ENCODE peak calls at places on chromosomes 13 and 19, in nine cellular contexts. One of them, this sample, is unnamed.

GRCh38 chr19:31503211-31503610 is 154.0 kb upstream of the TSHZ3 start:
- DNase-seq in AG10803: no peak
- DNase-seq in neural crest cell: no peak
- DNase-seq in activated CD8-positive, alpha-beta T cell treated with anti-CD3 and anti-CD28 coated beads for 36 hours: no peak
- DNase-seq in choroid plexus epithelial cell: no peak
- DNase-seq in pancreas: no peak
- DNase-seq in CD4-positive, alpha-beta T cell: no peak
- DNase-seq in AG09319: no peak
- DNase-seq in RWPE1: no peak
- DNase-seq in this sample: no peak

GRCh38 chr19:10069046-10069445 is 17.1 kb upstream of the SHFL start:
- DNase-seq in AG10803: no peak
- DNase-seq in neural crest cell: no peak
- DNase-seq in activated CD8-positive, alpha-beta T cell treated with anti-CD3 and anti-CD28 coated beads for 36 hours: no peak
- DNase-seq in choroid plexus epithelial cell: no peak
- DNase-seq in pancreas: no peak
- DNase-seq in CD4-positive, alpha-beta T cell: no peak
- DNase-seq in AG09319: no peak
- DNase-seq in RWPE1: peak
- DNase-seq in this sample: no peak

GRCh38 chr13:93045836-93046235 is 180.8 kb upstream of the GPC6 start:
- DNase-seq in AG10803: no peak
- DNase-seq in neural crest cell: no peak
- DNase-seq in activated CD8-positive, alpha-beta T cell treated with anti-CD3 and anti-CD28 coated beads for 36 hours: no peak
- DNase-seq in choroid plexus epithelial cell: peak
- DNase-seq in pancreas: no peak
- DNase-seq in CD4-positive, alpha-beta T cell: no peak
- DNase-seq in AG09319: no peak
- DNase-seq in RWPE1: no peak
- DNase-seq in this sample: peak

GRCh38 chr19:51320258-51320657 is 8.8 kb downstream of the IGLON5 start:
- DNase-seq in AG10803: no peak
- DNase-seq in neural crest cell: no peak
- DNase-seq in activated CD8-positive, alpha-beta T cell treated with anti-CD3 and anti-CD28 coated beads for 36 hours: no peak
- DNase-seq in choroid plexus epithelial cell: no peak
- DNase-seq in pancreas: no peak
- DNase-seq in CD4-positive, alpha-beta T cell: no peak
- DNase-seq in AG09319: no peak
- DNase-seq in RWPE1: no peak
- DNase-seq in this sample: no peak

GRCh38 chr19:35154535-35155406 is at the start of gene FXYD5:
- DNase-seq in AG10803: peak
- DNase-seq in neural crest cell: no peak
- DNase-seq in activated CD8-positive, alpha-beta T cell treated with anti-CD3 and anti-CD28 coated beads for 36 hours: peak
- DNase-seq in choroid plexus epithelial cell: peak
- DNase-seq in pancreas: peak
- DNase-seq in CD4-positive, alpha-beta T cell: peak
- DNase-seq in AG09319: peak
- DNase-seq in RWPE1: peak
- DNase-seq in this sample: peak

GRCh38 chr13:41402695-41403511 is 54.4 kb upstream of the RGCC start:
- DNase-seq in AG10803: no peak
- DNase-seq in neural crest cell: no peak
- DNase-seq in activated CD8-positive, alpha-beta T cell treated with anti-CD3 and anti-CD28 coated beads for 36 hours: no peak
- DNase-seq in choroid plexus epithelial cell: no peak
- DNase-seq in pancreas: no peak
- DNase-seq in CD4-positive, alpha-beta T cell: no peak
- DNase-seq in AG09319: no peak
- DNase-seq in RWPE1: no peak
- DNase-seq in this sample: no peak

GRCh38 chr19:10163557-10163956 is 31.2 kb downstream of the DNMT1 start:
- DNase-seq in AG10803: no peak
- DNase-seq in neural crest cell: no peak
- DNase-seq in activated CD8-positive, alpha-beta T cell treated with anti-CD3 and anti-CD28 coated beads for 36 hours: no peak
- DNase-seq in choroid plexus epithelial cell: no peak
- DNase-seq in pancreas: no peak
- DNase-seq in CD4-positive, alpha-beta T cell: no peak
- DNase-seq in AG09319: no peak
- DNase-seq in RWPE1: no peak
- DNase-seq in this sample: no peak

GRCh38 chr19:6551607-6552450 is 21.0 kb downstream of the TNFSF9 start:
- DNase-seq in AG10803: no peak
- DNase-seq in neural crest cell: peak
- DNase-seq in activated CD8-positive, alpha-beta T cell treated with anti-CD3 and anti-CD28 coated beads for 36 hours: peak
- DNase-seq in choroid plexus epithelial cell: no peak
- DNase-seq in pancreas: no peak
- DNase-seq in CD4-positive, alpha-beta T cell: peak
- DNase-seq in AG09319: no peak
- DNase-seq in RWPE1: no peak
- DNase-seq in this sample: no peak

GRCh38 chr13:110553417-110553816 is 8.1 kb downstream of the RAB20 start:
- DNase-seq in AG10803: no peak
- DNase-seq in neural crest cell: no peak
- DNase-seq in activated CD8-positive, alpha-beta T cell treated with anti-CD3 and anti-CD28 coated beads for 36 hours: no peak
- DNase-seq in choroid plexus epithelial cell: no peak
- DNase-seq in pancreas: no peak
- DNase-seq in CD4-positive, alpha-beta T cell: no peak
- DNase-seq in AG09319: no peak
- DNase-seq in RWPE1: no peak
- DNase-seq in this sample: no peak

GRCh38 chr19:11378319-11379189 is 4.1 kb downstream of the SWSAP1 start:
- DNase-seq in AG10803: peak
- DNase-seq in neural crest cell: peak
- DNase-seq in activated CD8-positive, alpha-beta T cell treated with anti-CD3 and anti-CD28 coated beads for 36 hours: peak
- DNase-seq in choroid plexus epithelial cell: peak
- DNase-seq in pancreas: peak
- DNase-seq in CD4-positive, alpha-beta T cell: no peak
- DNase-seq in AG09319: no peak
- DNase-seq in RWPE1: peak
- DNase-seq in this sample: peak

GRCh38 chr19:11780431-11781020 is 13.7 kb downstream of the ZNF441 start:
- DNase-seq in AG10803: no peak
- DNase-seq in neural crest cell: no peak
- DNase-seq in activated CD8-positive, alpha-beta T cell treated with anti-CD3 and anti-CD28 coated beads for 36 hours: no peak
- DNase-seq in choroid plexus epithelial cell: no peak
- DNase-seq in pancreas: no peak
- DNase-seq in CD4-positive, alpha-beta T cell: no peak
- DNase-seq in AG09319: no peak
- DNase-seq in RWPE1: no peak
- DNase-seq in this sample: peak

GRCh38 chr13:110280231-110280813 is 26.6 kb downstream of the COL4A1 start:
- DNase-seq in AG10803: no peak
- DNase-seq in neural crest cell: no peak
- DNase-seq in activated CD8-positive, alpha-beta T cell treated with anti-CD3 and anti-CD28 coated beads for 36 hours: peak
- DNase-seq in choroid plexus epithelial cell: no peak
- DNase-seq in pancreas: no peak
- DNase-seq in CD4-positive, alpha-beta T cell: no peak
- DNase-seq in AG09319: no peak
- DNase-seq in RWPE1: no peak
- DNase-seq in this sample: no peak

GRCh38 chr13:79909664-79910063 is 428.7 kb downstream of the NDFIP2 start:
- DNase-seq in AG10803: no peak
- DNase-seq in neural crest cell: no peak
- DNase-seq in activated CD8-positive, alpha-beta T cell treated with anti-CD3 and anti-CD28 coated beads for 36 hours: no peak
- DNase-seq in choroid plexus epithelial cell: no peak
- DNase-seq in pancreas: no peak
- DNase-seq in CD4-positive, alpha-beta T cell: no peak
- DNase-seq in AG09319: no peak
- DNase-seq in RWPE1: no peak
- DNase-seq in this sample: no peak

GRCh38 chr13:112184851-112185371 is 118.0 kb downstream of the SOX1 start:
- DNase-seq in AG10803: no peak
- DNase-seq in neural crest cell: no peak
- DNase-seq in activated CD8-positive, alpha-beta T cell treated with anti-CD3 and anti-CD28 coated beads for 36 hours: no peak
- DNase-seq in choroid plexus epithelial cell: no peak
- DNase-seq in pancreas: no peak
- DNase-seq in CD4-positive, alpha-beta T cell: no peak
- DNase-seq in AG09319: no peak
- DNase-seq in RWPE1: no peak
- DNase-seq in this sample: no peak

GRCh38 chr13:99656092-99656745 is 154.9 kb downstream of the TM9SF2 start:
- DNase-seq in AG10803: peak
- DNase-seq in neural crest cell: peak
- DNase-seq in activated CD8-positive, alpha-beta T cell treated with anti-CD3 and anti-CD28 coated beads for 36 hours: peak
- DNase-seq in choroid plexus epithelial cell: peak
- DNase-seq in pancreas: peak
- DNase-seq in CD4-positive, alpha-beta T cell: peak
- DNase-seq in AG09319: peak
- DNase-seq in RWPE1: peak
- DNase-seq in this sample: peak

GRCh38 chr19:35462476-35462953 is 14.5 kb downstream of the FFAR2 start:
- DNase-seq in AG10803: no peak
- DNase-seq in neural crest cell: no peak
- DNase-seq in activated CD8-positive, alpha-beta T cell treated with anti-CD3 and anti-CD28 coated beads for 36 hours: peak
- DNase-seq in choroid plexus epithelial cell: no peak
- DNase-seq in pancreas: no peak
- DNase-seq in CD4-positive, alpha-beta T cell: peak
- DNase-seq in AG09319: no peak
- DNase-seq in RWPE1: no peak
- DNase-seq in this sample: no peak

GRCh38 chr13:106752584-106753202 is 184.8 kb upstream of the ARGLU1 start:
- DNase-seq in AG10803: no peak
- DNase-seq in neural crest cell: no peak
- DNase-seq in activated CD8-positive, alpha-beta T cell treated with anti-CD3 and anti-CD28 coated beads for 36 hours: no peak
- DNase-seq in choroid plexus epithelial cell: no peak
- DNase-seq in pancreas: no peak
- DNase-seq in CD4-positive, alpha-beta T cell: no peak
- DNase-seq in AG09319: no peak
- DNase-seq in RWPE1: no peak
- DNase-seq in this sample: no peak

DNA sequence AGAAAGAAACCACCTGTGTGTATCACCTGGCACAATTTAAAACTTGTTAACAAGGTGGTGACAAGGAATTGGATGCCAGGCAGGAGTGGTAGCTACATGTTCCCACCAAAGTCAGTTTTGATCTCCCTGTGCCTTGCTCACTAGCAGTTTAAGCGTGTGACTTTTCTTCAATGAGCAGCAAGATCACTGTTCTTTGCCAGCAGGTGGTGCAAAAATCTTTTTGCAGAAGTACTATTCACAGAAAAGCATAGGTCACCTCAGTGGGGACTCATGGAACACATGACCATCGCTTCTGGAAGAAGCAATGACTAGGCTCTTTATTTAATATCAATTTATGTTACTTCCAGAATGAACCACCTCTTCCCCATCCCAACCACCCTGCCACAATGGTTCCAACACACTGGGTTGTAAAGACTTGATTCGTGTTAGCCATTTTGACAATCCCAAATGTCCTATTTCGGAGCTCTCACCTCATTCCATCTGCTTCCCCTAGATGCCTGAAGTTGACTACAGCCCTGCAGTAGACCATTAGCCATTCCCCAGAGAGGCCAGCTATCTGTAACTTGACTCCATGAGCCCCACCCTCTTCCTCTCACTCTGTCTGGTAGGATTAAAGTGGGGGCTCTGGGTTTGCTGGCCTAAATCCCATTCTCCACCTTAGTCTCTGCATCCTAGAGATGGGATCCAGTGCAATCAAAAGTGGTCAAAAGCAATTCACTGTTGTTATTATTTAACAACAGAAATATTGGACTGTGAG is 59.1 kb upstream of the TNFRSF19 start:
- DNase-seq in AG10803: no peak
- DNase-seq in neural crest cell: no peak
- DNase-seq in activated CD8-positive, alpha-beta T cell treated with anti-CD3 and anti-CD28 coated beads for 36 hours: no peak
- DNase-seq in choroid plexus epithelial cell: peak
- DNase-seq in pancreas: no peak
- DNase-seq in CD4-positive, alpha-beta T cell: no peak
- DNase-seq in AG09319: no peak
- DNase-seq in RWPE1: no peak
- DNase-seq in this sample: peak
- TF ChIP-seq CTCF in AG10803: peak
- TF ChIP-seq CTCF in neural crest cell: peak
- TF ChIP-seq CTCF in activated CD8-positive, alpha-beta T cell treated with anti-CD3 and anti-CD28 coated beads for 36 hours: no peak
- TF ChIP-seq CTCF in choroid plexus epithelial cell: peak
- TF ChIP-seq CTCF in pancreas: no peak
- TF ChIP-seq CTCF in CD4-positive, alpha-beta T cell: no peak
- TF ChIP-seq CTCF in AG09319: no peak
- TF ChIP-seq CTCF in RWPE1: no peak
- TF ChIP-seq CTCF in this sample: peak

DNA sequence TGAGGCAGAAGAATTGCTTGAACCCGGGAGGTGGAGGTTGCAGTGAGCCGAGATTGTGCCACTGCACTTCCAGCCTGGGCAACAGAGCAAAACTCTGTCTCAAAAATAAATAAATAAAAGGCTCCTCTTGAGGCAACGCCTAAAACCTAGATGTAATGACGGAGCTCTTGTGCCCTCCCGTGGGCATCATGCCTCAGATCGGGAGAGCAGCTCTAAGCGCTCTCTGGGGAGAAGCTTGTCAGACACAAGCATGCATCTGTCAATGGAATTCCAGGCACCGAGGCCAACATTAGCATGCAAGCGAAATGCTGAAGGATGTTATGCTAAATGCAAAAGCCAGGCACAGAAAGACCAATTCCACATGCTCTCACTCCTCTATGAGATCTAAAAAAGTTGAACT is 45.6 kb upstream of the MRI1 start:
- DNase-seq in AG10803: peak
- DNase-seq in neural crest cell: no peak
- DNase-seq in activated CD8-positive, alpha-beta T cell treated with anti-CD3 and anti-CD28 coated beads for 36 hours: no peak
- DNase-seq in choroid plexus epithelial cell: peak
- DNase-seq in pancreas: peak
- DNase-seq in CD4-positive, alpha-beta T cell: no peak
- DNase-seq in AG09319: peak
- DNase-seq in RWPE1: peak
- DNase-seq in this sample: peak
- TF ChIP-seq CTCF in AG10803: peak
- TF ChIP-seq CTCF in neural crest cell: peak
- TF ChIP-seq CTCF in activated CD8-positive, alpha-beta T cell treated with anti-CD3 and anti-CD28 coated beads for 36 hours: no peak
- TF ChIP-seq CTCF in choroid plexus epithelial cell: peak
- TF ChIP-seq CTCF in pancreas: no peak
- TF ChIP-seq CTCF in CD4-positive, alpha-beta T cell: no peak
- TF ChIP-seq CTCF in AG09319: peak
- TF ChIP-seq CTCF in RWPE1: no peak
- TF ChIP-seq CTCF in this sample: no peak

DNA sequence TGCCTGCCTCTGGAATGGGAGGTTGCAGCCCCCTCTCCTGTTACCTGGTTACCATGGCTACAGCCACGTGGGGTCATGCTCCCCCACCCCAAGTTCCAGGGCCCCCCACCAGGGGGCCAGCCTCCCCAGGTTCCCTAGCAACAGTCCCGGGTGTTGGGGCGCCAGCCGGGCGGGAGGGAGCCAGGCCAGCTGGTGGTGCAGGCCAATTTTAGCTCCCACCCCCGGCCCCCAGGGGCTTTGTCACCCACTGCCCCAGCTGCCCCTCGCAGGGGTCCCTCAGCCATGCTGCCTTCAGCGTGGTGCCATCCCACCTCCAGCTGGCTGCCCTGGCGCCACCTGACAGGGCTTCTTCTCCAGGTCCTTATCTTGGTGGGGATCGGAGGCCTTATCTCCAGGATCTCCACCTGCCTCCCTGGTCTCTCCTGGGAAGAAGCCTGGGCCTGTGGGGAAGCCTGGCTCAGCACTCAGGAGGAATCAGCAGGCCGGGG is 3.0 kb downstream of the MARK4 start:
- DNase-seq in AG10803: no peak
- DNase-seq in neural crest cell: no peak
- DNase-seq in activated CD8-positive, alpha-beta T cell treated with anti-CD3 and anti-CD28 coated beads for 36 hours: peak
- DNase-seq in choroid plexus epithelial cell: no peak
- DNase-seq in pancreas: no peak
- DNase-seq in CD4-positive, alpha-beta T cell: no peak
- DNase-seq in AG09319: no peak
- DNase-seq in RWPE1: no peak
- DNase-seq in this sample: no peak
- TF ChIP-seq CTCF in AG10803: peak
- TF ChIP-seq CTCF in neural crest cell: peak
- TF ChIP-seq CTCF in activated CD8-positive, alpha-beta T cell treated with anti-CD3 and anti-CD28 coated beads for 36 hours: no peak
- TF ChIP-seq CTCF in choroid plexus epithelial cell: peak
- TF ChIP-seq CTCF in pancreas: no peak
- TF ChIP-seq CTCF in CD4-positive, alpha-beta T cell: no peak
- TF ChIP-seq CTCF in AG09319: peak
- TF ChIP-seq CTCF in RWPE1: no peak
- TF ChIP-seq CTCF in this sample: peak

GRCh38 chr13:44048326-44048725 is 168.6 kb downstream of the LACC1 start:
- DNase-seq in AG10803: no peak
- DNase-seq in neural crest cell: no peak
- DNase-seq in activated CD8-positive, alpha-beta T cell treated with anti-CD3 and anti-CD28 coated beads for 36 hours: no peak
- DNase-seq in choroid plexus epithelial cell: peak
- DNase-seq in pancreas: no peak
- DNase-seq in CD4-positive, alpha-beta T cell: no peak
- DNase-seq in AG09319: no peak
- DNase-seq in RWPE1: no peak
- DNase-seq in this sample: peak
- TF ChIP-seq CTCF in AG10803: peak
- TF ChIP-seq CTCF in neural crest cell: no peak
- TF ChIP-seq CTCF in activated CD8-positive, alpha-beta T cell treated with anti-CD3 and anti-CD28 coated beads for 36 hours: no peak
- TF ChIP-seq CTCF in choroid plexus epithelial cell: no peak
- TF ChIP-seq CTCF in pancreas: peak
- TF ChIP-seq CTCF in CD4-positive, alpha-beta T cell: no peak
- TF ChIP-seq CTCF in AG09319: no peak
- TF ChIP-seq CTCF in RWPE1: no peak
- TF ChIP-seq CTCF in this sample: peak

This sample was measured in fibroblast of pulmonary artery.